ENCODE peak calls at places on chromosomes 16 and 17, in eight cellular contexts. H is RWPE1, B is AG04450, X is endothelial cell, V is cardiac fibroblast, M is sigmoid colon, P is fibroblast of the aortic adventitia, Z is esophagus squamous epithelium. N is an unnamed sample.

GRCh38 chr17:21358682-21359482 is 17.3 kb upstream of the KCNJ12 start:
- DNase-seq in H (no peak), B (no peak), X (no peak), V (no peak), M (no peak), P (peak; percentile 51), Z (no peak), N (no peak)

GRCh38 chr16:27362570-27363245 is 39.3 kb upstream of the IL21R start:
- DNase-seq in H (no peak), B (no peak), X (no peak), V (no peak), M (no peak), P (no peak), Z (no peak), N (no peak)

GRCh38 chr16:11915644-11916523 is at the start of gene GSPT1:
- DNase-seq in H (peak; percentile 93), B (peak; percentile 94), X (peak; percentile 99), V (peak; percentile 99), M (peak; percentile 99), P (peak; percentile 97), Z (peak; percentile 97), N (peak; percentile 99)

GRCh38 chr17:81403040-81403467 is 7.8 kb downstream of the BAHCC1 start:
- DNase-seq in H (no peak), B (no peak), X (no peak), V (peak; percentile 54), M (no peak), P (peak; percentile 59), Z (no peak), N (no peak)

GRCh38 chr17:74239169-74239568 is 25.8 kb downstream of the TTYH2 start:
- DNase-seq in H (no peak), B (no peak), X (no peak), V (peak; percentile 39), M (peak; percentile 85), P (peak; percentile 79), Z (no peak), N (no peak)

GRCh38 chr17:66829386-66829864 is 5.5 kb upstream of the CACNG5 start:
- DNase-seq in H (peak; percentile 49), B (peak; percentile 16), X (peak; percentile 76), V (peak; percentile 71), M (peak; percentile 63), P (peak; percentile 78), Z (no peak), N (peak; percentile 45)

GRCh38 chr17:31596382-31597323 is 205.2 kb downstream of the RAB11FIP4 start:
- DNase-seq in H (peak; percentile 93), B (peak; percentile 91), X (peak; percentile 30), V (peak; percentile 99), M (peak; percentile 91), P (peak; percentile 97), Z (no peak), N (no peak)

GRCh38 chr17:74639704-74640142 is 16.2 kb upstream of the CD300E start:
- DNase-seq in H (no peak), B (no peak), X (no peak), V (no peak), M (no peak), P (no peak), Z (no peak), N (no peak)

GRCh38 chr17:78745407-78746088 is 36.5 kb downstream of the CYTH1 start:
- DNase-seq in H (no peak), B (no peak), X (peak; percentile 31), V (peak; percentile 66), M (no peak), P (peak; percentile 73), Z (no peak), N (peak; percentile 29)

GRCh38 chr17:58947411-58948208 is 159.1 kb downstream of the TRIM37 start:
- DNase-seq in H (no peak), B (no peak), X (no peak), V (no peak), M (no peak), P (no peak), Z (no peak), N (no peak)

GRCh38 chr17:61495161-61495857 is 43.1 kb downstream of the TBX4 start:
- DNase-seq in H (peak; percentile 57), B (no peak), X (no peak), V (peak; percentile 46), M (no peak), P (peak; percentile 54), Z (no peak), N (no peak)

GRCh38 chr17:27360507-27360906 is 66.6 kb downstream of the WSB1 start:
- DNase-seq in H (no peak), B (no peak), X (no peak), V (no peak), M (peak; percentile 19), P (no peak), Z (no peak), N (no peak)

GRCh38 chr17:6591599-6592158 is 35.3 kb upstream of the PITPNM3 start:
- DNase-seq in H (peak; percentile 44), B (peak; percentile 63), X (no peak), V (peak; percentile 95), M (no peak), P (peak; percentile 60), Z (no peak), N (no peak)

GRCh38 chr16:15553313-15554088 is 89.5 kb downstream of the MARF1 start:
- DNase-seq in H (no peak), B (no peak), X (no peak), V (peak; percentile 22), M (no peak), P (peak; percentile 27), Z (no peak), N (no peak)

GRCh38 chr16:88608076-88608475 is 30.3 kb upstream of the IL17C start:
- DNase-seq in H (no peak), B (no peak), X (no peak), V (no peak), M (no peak), P (no peak), Z (no peak), N (no peak)

GRCh38 chr17:29155235-29155965 is 24.8 kb downstream of the MYO18A start:
- DNase-seq in H (peak; percentile 90), B (no peak), X (no peak), V (peak; percentile 48), M (no peak), P (peak; percentile 36), Z (no peak), N (no peak)

GRCh38 chr16:35207059-35207999 is 1747.9 kb downstream of the TP53TG3F start:
- DNase-seq in H (no peak), B (no peak), X (no peak), V (no peak), M (no peak), P (no peak), Z (no peak), N (no peak)

GRCh38 chr17:17666111-17666714 is 15.0 kb upstream of the RAI1 start:
- DNase-seq in H (peak; percentile 68), B (no peak), X (no peak), V (peak; percentile 76), M (no peak), P (peak; percentile 62), Z (no peak), N (no peak)

GRCh38 chr17:8124350-8125195 is 667 bp upstream of the HES7 start:
- DNase-seq in H (no peak), B (no peak), X (no peak), V (peak; percentile 33), M (no peak), P (peak; percentile 33), Z (no peak), N (peak; percentile 13)

GRCh38 chr17:80261159-80261894 is 675 bp downstream of the RNF213 start:
- DNase-seq in H (peak; percentile 36), B (no peak), X (peak; percentile 74), V (peak; percentile 75), M (peak; percentile 78), P (peak; percentile 50), Z (no peak), N (peak; percentile 59)

GRCh38 chr17:75069783-75070182 is 18.0 kb upstream of the SLC16A5 start:
- DNase-seq in H (peak; percentile 54), B (no peak), X (no peak), V (peak; percentile 40), M (no peak), P (peak; percentile 40), Z (no peak), N (no peak)

GRCh38 chr16:81514041-81514559 is 69.5 kb downstream of the CMIP start:
- DNase-seq in H (no peak), B (no peak), X (no peak), V (no peak), M (no peak), P (no peak), Z (no peak), N (no peak)

DNA sequence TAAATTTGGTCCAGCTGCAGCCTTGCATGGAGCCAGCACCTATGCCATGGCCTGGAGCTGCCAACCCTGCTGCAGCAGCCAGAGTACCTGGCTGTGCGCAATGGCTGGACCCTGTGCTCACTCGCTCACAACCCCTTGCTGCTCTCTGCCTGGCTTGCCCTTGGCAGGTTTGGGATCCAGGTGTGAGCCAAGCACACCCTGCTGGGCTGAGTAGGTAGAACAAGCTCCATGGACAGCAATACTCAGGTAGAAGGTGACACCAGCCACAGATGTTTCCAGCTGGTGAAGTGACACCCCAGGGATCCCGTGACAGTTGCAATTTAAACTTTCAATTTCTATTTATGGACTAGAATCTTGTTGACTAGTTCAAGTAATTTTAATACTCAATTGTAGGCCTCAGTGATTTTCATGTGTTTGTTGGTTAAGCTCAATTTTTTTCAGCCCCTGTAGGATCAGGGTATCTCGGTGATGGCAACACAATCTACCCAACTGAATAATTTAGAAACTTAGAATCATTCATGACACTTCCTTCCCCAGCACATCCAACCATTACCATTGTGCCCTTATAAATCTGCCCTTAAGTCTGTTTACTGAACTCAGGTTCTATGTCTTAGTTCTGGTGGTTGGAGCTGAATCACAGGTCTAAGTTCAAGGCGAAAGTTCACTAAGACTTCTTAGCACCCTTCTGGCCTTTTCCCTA is 480.0 kb downstream of the PMP22 start:
- DNase-seq in H (no peak), B (no peak), X (no peak), V (no peak), M (no peak), P (no peak), Z (no peak), N (no peak)
- TF ChIP-seq CTCF in H (no peak), B (no peak), X (no peak), V (no peak), M (no peak), P (no peak), Z (peak; percentile 40), N (no peak)

GRCh38 chr17:37438141-37438540 is 31.5 kb downstream of the TADA2A start:
- DNase-seq in H (no peak), B (no peak), X (no peak), V (no peak), M (no peak), P (no peak), Z (no peak), N (no peak)
- TF ChIP-seq CTCF in H (peak; percentile 17), B (no peak), X (peak; percentile 24), V (no peak), M (no peak), P (no peak), Z (no peak), N (peak; percentile 17)

GRCh38 chr16:105521-105920 is 27.5 kb downstream of the MPG start:
- DNase-seq in H (no peak), B (no peak), X (no peak), V (no peak), M (no peak), P (no peak), Z (no peak), N (no peak)
- TF ChIP-seq CTCF in H (no peak), B (no peak), X (no peak), V (no peak), M (no peak), P (no peak), Z (no peak), N (no peak)

DNA sequence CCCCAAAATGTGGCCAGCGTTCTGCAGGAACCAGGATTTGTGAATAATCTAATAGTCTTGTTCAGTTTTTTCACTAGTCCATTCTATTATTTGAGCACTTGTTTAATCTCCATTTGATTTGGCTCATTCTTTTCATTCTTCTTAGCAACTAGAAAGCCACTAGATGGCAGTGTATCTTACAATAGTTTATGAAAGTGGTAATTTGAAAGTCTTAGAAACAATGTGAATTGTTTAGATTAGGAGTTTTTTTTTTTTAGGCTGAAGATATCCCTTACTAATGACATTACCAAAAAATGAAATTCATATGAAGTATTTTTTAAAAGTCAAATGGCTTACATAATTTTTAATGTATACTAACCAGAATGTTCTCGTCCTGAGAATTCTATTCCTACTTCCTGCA is 6.7 kb downstream of the ERI2 start:
- DNase-seq in H (no peak), B (no peak), X (no peak), V (peak; percentile 44), M (no peak), P (peak; percentile 67), Z (no peak), N (no peak)
- TF ChIP-seq CTCF in H (peak; percentile 36), B (peak; percentile 51), X (no peak), V (peak; percentile 44), M (no peak), P (peak; percentile 62), Z (peak; percentile 49), N (peak; percentile 66)

N was measured in neural crest cell.